ENCODE peak calls at places on chromosomes 6 and 20, in four cellular contexts. A is tibial artery, D is heart left ventricle, W is AG10803. B is an unnamed sample.

GRCh38 chr20:36179170-36179945 is 24.8 kb downstream of the EPB41L1 start:
- DNase-seq in W (no peak), A (no peak), D (no peak), B (no peak)

GRCh38 chr6:2429032-2429431 is 183.6 kb upstream of the GMDS start:
- DNase-seq in A (no peak), W (no peak), D (no peak), B (no peak)

GRCh38 chr6:20840675-20841074 is 306.4 kb downstream of the CDKAL1 start:
- DNase-seq in A (no peak), D (no peak), W (peak; percentile 78), B (peak; percentile 50)

GRCh38 chr20:23094927-23095326 is 8.8 kb upstream of the CD93 start:
- DNase-seq in W (no peak), D (no peak), A (no peak), B (peak; percentile 73)

GRCh38 chr6:43271944-43272343 is 26.1 kb upstream of the SLC22A7 start:
- DNase-seq in D (no peak), W (no peak), A (no peak), B (no peak)

GRCh38 chr6:116047173-116047933 is 13.3 kb downstream of the FRK start:
- DNase-seq in D (no peak), A (no peak), W (peak; percentile 6), B (no peak)

GRCh38 chr6:148945311-148946021 is 198.6 kb downstream of the UST start:
- DNase-seq in W (peak; percentile 65), A (no peak), D (no peak), B (no peak)

GRCh38 chr20:1426231-1426849 is 33.5 kb upstream of the FKBP1A start:
- DNase-seq in A (no peak), W (no peak), D (no peak), B (no peak)

GRCh38 chr6:155013457-155013876 is 18.4 kb downstream of the TIAM2 start:
- DNase-seq in D (no peak), W (no peak), A (no peak), B (peak; percentile 59)

GRCh38 chr6:148508401-148509151 is 165.9 kb downstream of the SASH1 start:
- DNase-seq in W (peak; percentile 91), D (no peak), A (no peak), B (peak; percentile 70)

GRCh38 chr20:32539063-32539816 is 45.9 kb downstream of the NOL4L start:
- DNase-seq in W (no peak), D (peak; percentile 30), A (no peak), B (no peak)

GRCh38 chr20:58639182-58640146 is 11.6 kb upstream of the STX16 start:
- DNase-seq in W (no peak), D (no peak), A (no peak), B (no peak)

GRCh38 chr20:51156041-51156795 is 133.3 kb upstream of the KCNG1 start:
- DNase-seq in D (no peak), W (peak; percentile 85), A (no peak), B (peak; percentile 93)

GRCh38 chr20:46206025-46206424 is 87.9 kb downstream of the CD40 start:
- DNase-seq in A (peak; percentile 71), D (peak; percentile 46), W (peak; percentile 36), B (peak; percentile 58)

GRCh38 chr20:49569403-49570115 is 1.6 kb upstream of the PTGIS start:
- DNase-seq in W (no peak), D (no peak), A (no peak), B (no peak)

GRCh38 chr6:149563928-149564325 is 2.2 kb upstream of the GINM1 start:
- DNase-seq in A (no peak), D (no peak), W (no peak), B (no peak)

GRCh38 chr20:50237349-50237748 is 46.7 kb downstream of the CEBPB start:
- DNase-seq in W (no peak), A (no peak), D (no peak), B (no peak)

GRCh38 chr6:14690120-14691056 is 555.5 kb upstream of the JARID2 start:
- DNase-seq in W (peak; percentile 51), D (no peak), A (no peak), B (no peak)

GRCh38 chr6:170114956-170115855 is 175.7 kb downstream of the DLL1 start:
- DNase-seq in D (no peak), W (no peak), A (peak; percentile 53), B (no peak)

GRCh38 chr6:89817481-89817880 is 2.1 kb downstream of the MDN1 start:
- DNase-seq in W (no peak), A (peak; percentile 24), D (no peak), B (no peak)
- H3K4me3 ChIP-seq in W (no peak overlapping the region), A (no peak overlapping the region), D (no peak overlapping the region), B (no peak overlapping the region)

GRCh38 chr6:7773914-7774313 is 48.0 kb downstream of the BMP6 start:
- DNase-seq in A (no peak), D (no peak), W (no peak), B (no peak)
- TF ChIP-seq CTCF in A (no peak), D (no peak), W (no peak), B (no peak)

DNA sequence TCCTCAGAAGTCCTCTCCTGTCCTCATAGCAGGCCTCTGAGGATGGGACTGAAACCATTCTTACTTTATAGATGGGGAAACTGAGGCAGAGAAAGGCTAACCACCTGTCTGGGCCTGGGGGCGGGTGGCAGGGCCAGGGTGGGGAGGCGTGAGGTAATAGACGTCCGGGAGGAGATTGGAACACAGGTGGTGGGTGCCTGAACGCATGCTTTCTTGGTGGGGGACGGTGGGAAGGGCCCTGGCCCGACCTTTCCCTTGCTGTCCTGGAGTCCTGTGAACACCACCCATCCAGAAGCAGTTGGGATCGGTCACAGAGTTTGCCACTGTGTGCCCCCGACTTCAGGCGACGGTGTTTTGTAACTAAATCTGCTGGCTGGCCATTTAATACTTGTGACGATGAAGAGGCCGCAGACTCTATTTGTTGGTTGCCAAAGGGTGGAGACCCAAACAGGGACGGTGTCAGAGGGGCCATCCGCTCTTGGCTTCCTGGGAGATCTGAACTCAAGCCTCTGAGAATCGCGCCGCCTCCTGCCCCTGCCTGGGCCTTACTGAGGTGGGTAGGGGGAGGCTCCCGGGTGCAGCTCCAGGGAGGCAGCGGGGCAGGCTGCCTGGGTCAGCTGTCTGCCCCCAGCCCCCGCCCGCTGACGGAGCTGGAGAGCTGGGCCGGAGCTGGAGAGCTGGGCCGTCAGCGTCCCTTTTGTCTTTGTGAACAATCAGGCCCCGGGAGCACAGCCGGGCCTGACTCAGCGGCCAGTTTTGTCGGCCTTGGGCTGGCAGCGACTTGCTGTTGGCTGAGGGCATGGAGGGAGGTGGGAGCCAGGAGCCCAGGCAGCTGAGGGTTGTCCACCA is 4.1 kb downstream of the RBM38 start:
- DNase-seq in W (peak; percentile 66), A (peak; percentile 87), D (peak; percentile 90), B (peak; percentile 68)
- H3K4me3 ChIP-seq in W (no peak overlapping the region), A (peak overlapping the region; percentile 5), D (peak overlapping the region; percentile 30), B (no peak overlapping the region)

GRCh38 chr6:138397128-138397814 is 6.8 kb upstream of the HEBP2 start:
- DNase-seq in W (peak; percentile 32), A (no peak), D (peak; percentile 42), B (no peak)
- TF ChIP-seq CTCF in W (no peak), A (no peak), D (no peak), B (no peak)

GRCh38 chr6:36544228-36544627 is 3.1 kb downstream of the STK38 start:
- DNase-seq in W (peak; percentile 88), D (no peak), A (no peak), B (peak; percentile 11)
- H3K4me3 ChIP-seq in W (peak overlapping the region; percentile 39), D (no peak overlapping the region), A (no peak overlapping the region), B (no peak overlapping the region)

GRCh38 chr20:9617062-9617461 is 102.7 kb downstream of the LAMP5 start:
- DNase-seq in D (peak; percentile 37), A (no peak), W (peak; percentile 66), B (peak; percentile 75)

GRCh38 chr20:9615118-9615517 is 100.7 kb downstream of the LAMP5 start:
- DNase-seq in D (no peak), A (no peak), W (no peak), B (no peak)

GRCh38 chr20:9615766-9616454 is 101.5 kb downstream of the LAMP5 start:
- DNase-seq in W (no peak), D (no peak), A (no peak), B (no peak)

GRCh38 chr20:9616455-9616805 is 102.0 kb downstream of the LAMP5 start:
- DNase-seq in W (no peak), D (no peak), A (no peak), B (no peak)

DNA sequence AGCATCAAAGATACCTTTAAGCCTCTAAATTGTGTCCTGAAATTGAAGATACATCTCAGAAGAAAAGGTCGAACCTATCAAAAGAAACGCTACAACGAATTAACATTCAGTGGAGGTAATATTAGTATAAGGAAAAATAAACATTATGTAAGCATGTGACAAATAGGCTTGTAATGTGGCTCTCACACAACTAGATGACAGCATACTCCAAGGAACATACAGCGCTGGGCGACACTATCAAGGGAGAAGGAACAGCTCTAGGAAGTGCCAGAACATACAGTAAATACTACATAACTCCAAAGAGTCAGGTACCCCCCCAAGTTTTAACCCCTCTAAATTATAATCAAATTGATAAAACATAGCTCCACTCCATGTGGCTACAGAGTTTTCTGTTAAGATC is 103.5 kb downstream of the LAMP5 start:
- DNase-seq in A (no peak), W (peak; percentile 3), D (no peak), B (peak; percentile 23)
- TF ChIP-seq CTCF in A (no peak), W (peak; percentile 11), D (no peak), B (no peak)

GRCh38 chr6:33610779-33611421 is 10.2 kb upstream of the ITPR3 start:
- DNase-seq in A (peak; percentile 59), D (peak; percentile 55), W (no peak), B (peak; percentile 34)
- H3K4me3 ChIP-seq in A (no peak overlapping the region), D (no peak overlapping the region), W (no peak overlapping the region), B (no peak overlapping the region)

DNA sequence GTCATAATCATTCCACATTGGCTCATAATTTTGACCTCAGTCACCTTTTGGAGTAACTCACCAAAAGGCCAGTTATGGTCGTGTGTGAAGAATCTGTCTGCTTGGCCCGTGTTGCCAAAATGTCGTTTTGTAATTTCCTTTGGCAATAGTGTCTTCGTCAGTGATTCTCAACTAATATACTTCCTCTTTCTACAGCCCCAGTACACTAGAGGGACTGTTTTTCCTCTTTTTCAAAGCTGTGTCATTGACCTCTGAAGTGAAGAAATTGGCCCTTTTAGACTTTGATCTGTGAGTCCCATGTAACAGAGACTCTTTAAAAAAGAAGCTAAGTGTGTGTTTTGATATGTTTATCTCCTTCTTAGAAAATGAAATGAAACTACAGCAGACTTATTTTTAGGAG is 5.2 kb downstream of the FOXO3 start:
- DNase-seq in D (peak; percentile 69), A (peak; percentile 78), W (peak; percentile 94), B (peak; percentile 91)
- TF ChIP-seq CTCF in D (no peak), A (peak; percentile 28), W (peak; percentile 54), B (peak; percentile 40)

B was measured in fibroblast of pulmonary artery.